ENCODE peak calls at places on chromosomes 12 and 14, in four cellular contexts. Q is endothelial cell; S is stimulated activated effector memory CD8-positive, alpha-beta T cell treated with anti-CD3 and anti-CD28 coated beads, Interleukin-12 subunit alpha, Interleukin-12 subunit beta, amount 100 ng/mL, for 72 hours; K is SK-MEL-5. H is an unnamed sample.

GRCh38 chr14:89184952-89185351 is 232.1 kb downstream of the FOXN3 start:
- DNase-seq in Q (no peak), S (no peak), K (no peak), H (no peak)

GRCh38 chr12:753401-754237 is 1.2 kb downstream of the WNK1 start:
- DNase-seq in Q (peak; percentile 28), S (peak; percentile 81), K (no peak), H (peak; percentile 12)

GRCh38 chr14:92317511-92317910 is 5.5 kb upstream of the SLC24A4 start:
- DNase-seq in Q (no peak), S (no peak), K (no peak), H (no peak)

GRCh38 chr12:46406352-46407027 is 33.9 kb upstream of the SLC38A2 start:
- DNase-seq in Q (no peak), S (no peak), K (no peak), H (no peak)

GRCh38 chr14:58677525-58677924 is 39.8 kb downstream of the DACT1 start:
- DNase-seq in Q (no peak), S (no peak), K (no peak), H (no peak)

GRCh38 chr14:33948143-33948962 is 2.5 kb downstream of the EGLN3 start:
- DNase-seq in Q (no peak), S (no peak), K (no peak), H (no peak)

GRCh38 chr12:68374315-68374982 is 42.3 kb upstream of the MDM1 start:
- DNase-seq in Q (no peak), S (peak; percentile 80), K (no peak), H (no peak)

GRCh38 chr12:71216725-71217579 is 59.2 kb upstream of the TSPAN8 start:
- DNase-seq in Q (peak; percentile 38), S (no peak), K (peak; percentile 65), H (peak; percentile 13)

GRCh38 chr12:54421175-54421872 is 2.3 kb upstream of the ITGA5 start:
- DNase-seq in Q (no peak), S (no peak), K (no peak), H (no peak)

GRCh38 chr14:97458302-97459137 is 661.3 kb downstream of the VRK1 start:
- DNase-seq in Q (peak; percentile 30), S (peak; percentile 87), K (no peak), H (no peak)

GRCh38 chr14:66884149-66884548 is 305.1 kb upstream of the GARIN2 start:
- DNase-seq in Q (no peak), S (no peak), K (no peak), H (no peak)

GRCh38 chr12:52207895-52208294 is 16.1 kb upstream of the KRT80 start:
- DNase-seq in Q (no peak), S (no peak), K (no peak), H (peak; percentile 78)